ENCODE peak calls at places on chromosomes 11 and 22, in seven cellular contexts. V is fibroblast of mammary gland; U is choroid plexus epithelial cell; J is activated CD8-positive, alpha-beta T cell treated with anti-CD3 and anti-CD28 coated beads for 36 hours; L is EL; G is NB4; X is H9. M is an unnamed sample.

GRCh38 chr11:40397141-40397540 is 1062.3 kb downstream of the LRRC4C start:
- DNase-seq in V (no peak), U (no peak), J (no peak), L (no peak), G (no peak), X (no peak), M (no peak)

GRCh38 chr11:28058333-28058732 is 49.6 kb downstream of the KIF18A start:
- DNase-seq in V (no peak), U (peak), J (no peak), L (peak), G (no peak), X (no peak), M (peak)

GRCh38 chr22:45164217-45165123 is 745 bp downstream of the NUP50 start:
- DNase-seq in V (peak), U (peak), J (peak), L (peak), G (peak), X (no peak), M (peak)

GRCh38 chr11:131894615-131895544 is 524.5 kb downstream of the NTM start:
- DNase-seq in V (no peak), U (no peak), J (no peak), L (no peak), G (no peak), X (no peak), M (no peak)

GRCh38 chr11:43649501-43649900 is 31.0 kb upstream of the HSD17B12 start:
- DNase-seq in V (no peak), U (no peak), J (no peak), L (no peak), G (peak), X (no peak), M (peak)

GRCh38 chr11:747176-748006 is at the start of gene TALDO1:
- DNase-seq in V (peak), U (peak), J (peak), L (peak), G (peak), X (peak), M (peak)

GRCh38 chr11:44840526-44840925 is 110.2 kb downstream of the TP53I11 start:
- DNase-seq in V (no peak), U (no peak), J (no peak), L (no peak), G (no peak), X (no peak), M (no peak)

GRCh38 chr11:35662061-35662648 is 420 bp upstream of the TRIM44 start:
- DNase-seq in V (peak), U (peak), J (peak), L (no peak), G (no peak), X (no peak), M (no peak)

GRCh38 chr11:44505591-44506054 is 59.8 kb upstream of the CD82 start:
- DNase-seq in V (peak), U (peak), J (no peak), L (peak), G (no peak), X (no peak), M (no peak)

GRCh38 chr11:2512431-2513407 is 67.9 kb downstream of the KCNQ1 start:
- DNase-seq in V (no peak), U (no peak), J (no peak), L (no peak), G (no peak), X (peak), M (no peak)

GRCh38 chr11:134464981-134465730 is 53.1 kb upstream of the B3GAT1 start:
- DNase-seq in V (no peak), U (no peak), J (no peak), L (no peak), G (no peak), X (no peak), M (no peak)

GRCh38 chr11:135069884-135070283 is 657.8 kb upstream of the B3GAT1 start:
- DNase-seq in V (no peak), U (peak), J (no peak), L (no peak), G (no peak), X (no peak), M (no peak)

GRCh38 chr22:37757663-37758062 is 50.1 kb upstream of the GCAT start:
- DNase-seq in V (no peak), U (no peak), J (no peak), L (no peak), G (no peak), X (no peak), M (no peak)

GRCh38 chr11:88552377-88553029 is 215.0 kb upstream of the CTSC start:
- DNase-seq in V (peak), U (peak), J (peak), L (peak), G (peak), X (peak), M (peak)

GRCh38 chr11:67613960-67614715 is 7.4 kb downstream of the NDUFV1 start:
- DNase-seq in V (peak), U (peak), J (peak), L (peak), G (peak), X (peak), M (peak)

GRCh38 chr11:124934862-124935547 is 842 bp downstream of the HEPACAM start:
- DNase-seq in V (peak), U (peak), J (no peak), L (peak), G (no peak), X (no peak), M (peak)

GRCh38 chr22:47163481-47163875 is 401.0 kb downstream of the TBC1D22A start:
- DNase-seq in V (no peak), U (no peak), J (no peak), L (no peak), G (no peak), X (peak), M (no peak)

M was measured in GM23338.